ENCODE peak calls at places on chromosomes 3 and 15, in seven cellular contexts. Z, P, K, Q, E, G and R are unnamed samples.
A peak's percentile ranks its signal among the peaks of the same experiment; 100 is the strongest.

GRCh38 chr3:76044601-76045600 is 259.6 kb upstream of the ZNF717 start:
- DNase-seq in Z (peak; percentile 52), P (peak; percentile 29), K (no peak), Q (no peak), E (peak; percentile 44), G (no peak), R (no peak)

GRCh38 chr3:8773941-8774542 is 4.6 kb upstream of the OXTR start:
- DNase-seq in Z (no peak), P (no peak), K (no peak), Q (no peak), E (no peak), G (no peak), R (no peak)

GRCh38 chr3:157769378-157769777 is 266.2 kb upstream of the VEPH1 start:
- DNase-seq in Z (no peak), P (no peak), K (no peak), Q (no peak), E (no peak), G (no peak), R (no peak)

GRCh38 chr15:60396964-60397771 is 618 bp downstream of the ANXA2 start:
- DNase-seq in Z (peak; percentile 79), P (no peak), K (peak; percentile 4), Q (peak; percentile 23), E (peak; percentile 68), G (peak; percentile 80), R (peak; percentile 37)

GRCh38 chr3:180913582-180914404 is 1.3 kb downstream of the FXR1 start:
- DNase-seq in Z (no peak), P (no peak), K (no peak), Q (no peak), E (peak; percentile 58), G (no peak), R (no peak)

GRCh38 chr3:127114337-127115070 is 78.4 kb upstream of the PRR23E start:
- DNase-seq in Z (no peak), P (no peak), K (peak; percentile 64), Q (no peak), E (no peak), G (no peak), R (no peak)

GRCh38 chr3:53236112-53236841 is 19.5 kb downstream of the TKT start:
- DNase-seq in Z (no peak), P (no peak), K (no peak), Q (no peak), E (peak; percentile 93), G (peak; percentile 89), R (no peak)

GRCh38 chr3:169812124-169812843 is 386 bp upstream of the LRRIQ4 start:
- DNase-seq in Z (peak; percentile 73), P (peak; percentile 53), K (peak; percentile 58), Q (peak; percentile 18), E (peak; percentile 63), G (peak; percentile 87), R (peak; percentile 8)

GRCh38 chr3:165459111-165459510 is 262.9 kb upstream of the SLITRK3 start:
- DNase-seq in Z (no peak), P (no peak), K (no peak), Q (no peak), E (peak; percentile 16), G (no peak), R (no peak)

GRCh38 chr3:189513281-189514151 is 117.7 kb upstream of the TP63 start:
- DNase-seq in Z (no peak), P (no peak), K (no peak), Q (no peak), E (no peak), G (no peak), R (no peak)

GRCh38 chr3:18510947-18511346 is 85.8 kb upstream of the SATB1 start:
- DNase-seq in Z (no peak), P (no peak), K (no peak), Q (no peak), E (no peak), G (no peak), R (no peak)

GRCh38 chr3:156620260-156620659 is 54.1 kb upstream of the TIPARP start:
- DNase-seq in Z (no peak), P (no peak), K (peak; percentile 92), Q (no peak), E (peak; percentile 36), G (no peak), R (no peak)

GRCh38 chr15:68244235-68244634 is 14.7 kb upstream of the CLN6 start:
- DNase-seq in Z (no peak), P (no peak), K (no peak), Q (no peak), E (no peak), G (no peak), R (no peak)

GRCh38 chr15:45941367-45941766 is 306.5 kb downstream of the SQOR start:
- DNase-seq in Z (no peak), P (no peak), K (no peak), Q (no peak), E (no peak), G (no peak), R (no peak)

GRCh38 chr3:16807441-16807840 is 77.3 kb upstream of the PLCL2 start:
- DNase-seq in Z (no peak), P (no peak), K (no peak), Q (no peak), E (no peak), G (no peak), R (no peak)

GRCh38 chr3:147407107-147407494 is 758 bp upstream of the ZIC4 start:
- DNase-seq in Z (no peak), P (peak; percentile 42), K (no peak), Q (no peak), E (no peak), G (no peak), R (no peak)

GRCh38 chr15:96381463-96381862 is 51.0 kb downstream of the NR2F2 start:
- DNase-seq in Z (no peak), P (no peak), K (no peak), Q (no peak), E (no peak), G (no peak), R (no peak)

GRCh38 chr3:65758438-65758837 is 280.3 kb downstream of the MAGI1 start:
- DNase-seq in Z (no peak), P (no peak), K (no peak), Q (no peak), E (no peak), G (no peak), R (no peak)